ENCODE peak calls at places on chromosomes 1 and 21, in seven cellular contexts. X is transverse colon, D is HFFc6, S is uterus, M is IMR-90, A is psoas muscle, J is AG04449. Y is an unnamed sample.

GRCh38 chr21:45934071-45934470 is 47.5 kb upstream of the COL6A1 start:
- DNase-seq in S (no peak), X (no peak), D (no peak), A (peak), J (no peak), M (no peak), Y (no peak)

GRCh38 chr1:42010381-42010780 is 91.7 kb upstream of the HIVEP3 start:
- DNase-seq in J (no peak), S (no peak), A (no peak), D (no peak), X (no peak), M (no peak), Y (no peak)

GRCh38 chr1:157624471-157624870 is 26.6 kb upstream of the FCRL4 start:
- DNase-seq in A (no peak), J (no peak), X (no peak), M (no peak), S (no peak), D (no peak), Y (no peak)

GRCh38 chr1:76330993-76331603 is 256.6 kb downstream of the ST6GALNAC3 start:
- DNase-seq in D (peak), J (peak), S (no peak), X (peak), M (peak), A (no peak), Y (no peak)

GRCh38 chr1:185567006-185567405 is 167.2 kb upstream of the HMCN1 start:
- DNase-seq in A (no peak), D (peak), M (peak), X (no peak), S (no peak), J (no peak), Y (no peak)

GRCh38 chr1:116365353-116365780 is 7.7 kb upstream of the ATP1A1 start:
- DNase-seq in A (no peak), D (no peak), M (no peak), X (no peak), S (no peak), J (no peak), Y (no peak)

GRCh38 chr1:214933375-214933774 is 149.2 kb upstream of the KCNK2 start:
- DNase-seq in A (no peak), S (no peak), M (peak), J (no peak), D (no peak), X (no peak), Y (no peak)

GRCh38 chr21:37257967-37258877 is 8.9 kb downstream of the VPS26C start:
- DNase-seq in J (no peak), S (peak), D (peak), M (peak), X (peak), A (peak), Y (no peak)

GRCh38 chr1:94836891-94837290 is 16.7 kb downstream of the SLC44A3 start:
- DNase-seq in A (no peak), S (no peak), M (no peak), J (no peak), D (no peak), X (no peak), Y (no peak)

DNA sequence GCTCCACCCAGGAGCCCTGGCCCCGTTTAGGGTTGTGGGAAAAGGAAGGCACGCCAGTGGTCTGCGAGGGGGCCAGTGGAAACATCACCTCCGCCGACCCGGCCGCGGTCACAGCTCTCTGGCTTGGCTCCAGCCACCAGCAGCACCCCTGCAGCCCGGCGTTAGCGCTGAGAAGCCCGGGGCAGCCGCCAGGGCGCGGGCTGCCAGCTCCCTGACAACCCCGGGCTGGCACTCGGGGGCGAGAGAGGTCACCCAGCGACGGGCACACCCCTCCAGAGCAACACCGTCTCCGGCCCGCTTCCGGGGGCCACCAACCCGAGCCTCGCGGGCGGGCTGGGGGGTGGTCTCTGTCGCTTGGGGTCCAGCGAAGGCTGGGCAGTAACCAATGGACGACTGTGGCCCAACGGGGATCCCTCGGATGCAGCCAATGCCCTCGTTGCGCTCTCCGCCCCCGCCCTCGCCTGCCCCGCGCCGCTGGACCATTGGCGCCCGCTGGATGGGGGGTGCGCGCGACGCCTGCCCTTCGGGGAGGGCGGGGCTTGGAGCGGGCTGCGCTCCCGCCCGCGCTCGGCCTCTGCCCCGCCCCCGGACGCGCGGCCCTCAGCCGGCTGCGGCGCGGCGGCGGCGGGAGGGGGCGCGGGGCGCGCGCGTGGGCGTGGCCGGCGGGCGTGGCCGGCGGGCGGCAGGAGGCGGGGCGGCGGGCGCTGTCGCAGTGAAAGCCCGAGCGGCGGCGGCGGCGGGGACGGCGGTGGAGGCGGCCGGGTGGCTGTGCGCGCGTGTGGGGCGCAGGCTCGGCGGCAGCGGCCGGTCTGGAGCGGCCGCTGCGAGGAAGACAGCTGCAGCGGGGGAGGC is at the start of gene MAN1C1:
- DNase-seq in A (peak), M (peak), J (no peak), D (peak), S (peak), X (peak), Y (no peak)
- TF ChIP-seq CTCF in A (peak), M (peak), J (peak), D (peak), S (peak), X (peak), Y (peak)

GRCh38 chr1:105795741-105796140 is 1260.7 kb upstream of the PRMT6 start:
- DNase-seq in J (no peak), S (no peak), M (no peak), D (no peak), A (no peak), X (no peak), Y (peak)

GRCh38 chr1:105793541-105794146 is 1262.8 kb upstream of the PRMT6 start:
- DNase-seq in A (no peak), X (peak), J (no peak), M (no peak), D (peak), S (no peak), Y (no peak)
- TF ChIP-seq CTCF in A (no peak), X (peak), J (peak), M (peak), D (peak), S (no peak), Y (peak)

DNA sequence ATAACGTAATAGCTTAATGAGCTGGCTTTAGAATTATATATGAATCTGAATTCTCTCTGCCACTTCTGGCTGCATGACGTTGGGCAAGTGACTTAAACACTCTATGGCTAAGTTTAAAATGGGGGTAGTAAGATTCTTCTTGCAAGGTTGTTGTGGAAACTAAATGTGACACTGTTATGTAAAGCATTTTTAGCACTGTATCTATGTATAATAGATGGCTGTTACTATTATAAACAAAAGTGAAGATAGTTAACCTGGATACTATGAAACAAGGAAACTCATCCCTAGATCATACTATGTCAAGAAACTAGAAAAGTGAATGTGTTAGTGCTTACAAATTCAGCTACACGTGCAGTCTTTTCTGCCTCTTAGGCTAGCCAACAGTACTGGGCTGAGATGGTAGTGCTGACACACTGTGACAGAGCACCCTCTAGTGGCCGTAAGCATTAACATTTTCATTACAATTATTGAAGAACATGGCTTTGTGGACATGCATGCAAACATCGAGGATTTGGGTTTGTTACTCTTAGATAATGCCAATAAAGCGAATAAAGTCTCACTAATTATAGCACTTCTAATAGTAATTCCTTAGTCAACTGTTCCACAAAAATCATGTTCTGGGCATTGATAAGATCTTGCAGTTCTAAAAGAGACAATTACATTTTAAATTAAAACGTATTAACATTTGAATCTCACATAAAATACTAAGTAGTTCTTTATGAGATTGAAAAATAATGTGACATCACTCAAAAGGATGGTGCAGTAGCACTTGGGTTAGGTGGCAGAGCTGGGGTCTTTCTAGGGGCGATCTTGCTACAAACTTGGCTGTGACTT is 47.3 kb downstream of the MYSM1 start:
- DNase-seq in A (no peak), J (peak), S (peak), X (peak), M (peak), D (peak), Y (no peak)
- TF ChIP-seq CTCF in A (peak), J (peak), S (peak), X (peak), M (peak), D (peak), Y (peak)

GRCh38 chr1:235779770-235780169 is 86.9 kb downstream of the LYST start:
- DNase-seq in A (no peak), J (no peak), D (no peak), S (no peak), M (no peak), X (no peak), Y (no peak)

GRCh38 chr1:235781807-235782206 is 84.9 kb downstream of the LYST start:
- DNase-seq in X (no peak), J (no peak), S (no peak), M (peak), A (no peak), D (no peak), Y (no peak)

GRCh38 chr1:235784950-235785349 is 81.8 kb downstream of the LYST start:
- DNase-seq in D (no peak), S (no peak), M (no peak), A (no peak), J (no peak), X (no peak), Y (no peak)

GRCh38 chr1:235783148-235783776 is 83.4 kb downstream of the LYST start:
- DNase-seq in D (peak), J (no peak), A (no peak), M (peak), S (no peak), X (no peak), Y (no peak)
- TF ChIP-seq CTCF in D (peak), J (no peak), A (peak), M (peak), S (peak), X (peak), Y (peak)

DNA sequence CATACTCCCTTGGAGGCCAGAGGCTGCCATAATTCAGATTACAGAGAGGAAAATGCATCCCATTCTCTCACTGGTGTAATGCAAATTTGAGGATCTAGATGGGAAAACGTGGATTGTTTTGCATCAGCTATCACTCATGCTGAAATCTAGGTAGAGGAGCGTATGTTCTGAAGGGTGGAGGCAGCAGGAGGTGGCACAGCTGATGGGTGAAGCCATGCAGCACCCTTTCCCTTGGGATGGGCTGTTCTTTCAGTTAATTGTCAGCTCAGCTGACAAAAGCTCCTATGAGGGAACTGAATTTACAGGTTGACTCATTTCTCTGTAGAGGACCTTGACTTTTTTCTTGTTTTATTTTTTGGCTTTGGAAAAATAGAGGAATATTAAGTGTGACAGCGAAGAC is 41.8 kb downstream of the CAMTA1 start:
- DNase-seq in D (no peak), S (no peak), M (no peak), J (no peak), X (no peak), A (no peak), Y (no peak)
- TF ChIP-seq CTCF in D (no peak), S (no peak), M (no peak), J (no peak), X (no peak), A (no peak), Y (no peak)

DNA sequence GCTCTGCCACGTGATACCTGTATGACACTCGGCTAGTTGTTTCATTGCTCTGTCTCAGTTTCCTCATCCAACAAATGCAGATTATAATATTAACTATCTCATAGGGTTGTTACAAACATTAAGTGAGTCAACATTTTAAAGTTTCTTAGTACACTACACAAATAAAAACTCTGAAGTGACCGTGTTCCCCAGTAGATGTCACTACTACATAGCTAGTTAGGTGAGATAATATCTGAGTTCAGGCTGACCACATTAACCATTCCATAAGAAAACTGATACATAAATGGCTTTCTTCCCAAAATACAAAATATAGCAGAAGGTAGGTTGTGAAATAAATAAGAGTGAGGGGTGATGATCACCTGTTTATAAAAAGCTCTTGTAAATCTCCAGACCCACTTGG is 214.1 kb downstream of the NUF2 start:
- DNase-seq in J (no peak), S (no peak), A (no peak), X (no peak), D (peak), M (peak), Y (no peak)
- TF ChIP-seq CTCF in J (peak), S (peak), A (peak), X (peak), D (peak), M (peak), Y (peak)

GRCh38 chr1:237799762-237800474 is 90.8 kb downstream of the ZP4 start:
- DNase-seq in D (peak), J (no peak), S (no peak), A (no peak), X (peak), M (peak), Y (no peak)
- TF ChIP-seq CTCF in D (peak), J (no peak), S (no peak), A (no peak), X (peak), M (no peak), Y (peak)